ENCODE peak calls at places on chromosomes 12 and 14, in four cellular contexts. F is activated naive CD8-positive, alpha-beta T cell treated with anti-CD3 and anti-CD28 coated beads, Interleukin-2, amount 50 U/mL, for 24 hours; V is T-cell; X is EH. H is an unnamed sample.

GRCh38 chr12:24864796-24865125 is 84.1 kb downstream of the BCAT1 start:
- DNase-seq in F (no peak), X (no peak), V (no peak), H (no peak)

GRCh38 chr12:106724116-106724515 is 50.4 kb upstream of the RIC8B start:
- DNase-seq in X (no peak), V (no peak), F (no peak), H (no peak)

GRCh38 chr12:123223241-123223668 is 9.7 kb downstream of the MPHOSPH9 start:
- DNase-seq in F (peak; percentile 54), V (peak; percentile 48), X (no peak), H (no peak)

GRCh38 chr14:33287204-33287603 is 348.5 kb downstream of the NPAS3 start:
- DNase-seq in X (no peak), F (no peak), V (no peak), H (no peak)

GRCh38 chr12:120759591-120760348 is 34.1 kb downstream of the ACADS start:
- DNase-seq in X (no peak), V (no peak), F (no peak), H (no peak)

GRCh38 chr12:104519190-104519857 is 62.6 kb downstream of the CHST11 start:
- DNase-seq in X (no peak), F (peak; percentile 41), V (peak; percentile 62), H (peak; percentile 65)

GRCh38 chr12:91893476-91893875 is 252.2 kb downstream of the BTG1 start:
- DNase-seq in V (no peak), X (no peak), F (no peak), H (no peak)

GRCh38 chr12:103742349-103742784 is 98.7 kb downstream of the NT5DC3 start:
- DNase-seq in X (peak; percentile 63), V (no peak), F (no peak), H (no peak)

GRCh38 chr12:132275110-132275531 is 54.3 kb downstream of the GALNT9 start:
- DNase-seq in V (no peak), F (no peak), X (peak; percentile 62), H (no peak)

GRCh38 chr12:49937639-49938300 is 12.8 kb upstream of the AQP2 start:
- DNase-seq in F (no peak), X (no peak), V (no peak), H (no peak)

GRCh38 chr12:121637231-121637914 is 11.0 kb downstream of the ORAI1 start:
- DNase-seq in X (no peak), F (peak; percentile 76), V (peak; percentile 50), H (peak; percentile 39)

GRCh38 chr14:104438166-104438887 is 141.2 kb upstream of the C14orf180 start:
- DNase-seq in F (no peak), X (no peak), V (no peak), H (no peak)

GRCh38 chr12:24270965-24271364 is 321.5 kb upstream of the SOX5 start:
- DNase-seq in F (no peak), V (no peak), X (no peak), H (no peak)

GRCh38 chr14:100132161-100132902 is 27.1 kb downstream of the DEGS2 start:
- DNase-seq in V (no peak), F (no peak), X (peak; percentile 75), H (no peak)

GRCh38 chr14:88085736-88086135 is 80.8 kb downstream of the GPR65 start:
- DNase-seq in F (no peak), X (no peak), V (no peak), H (no peak)

GRCh38 chr12:92593734-92594402 is 108.9 kb upstream of the PLEKHG7 start:
- DNase-seq in V (peak; percentile 84), F (peak; percentile 68), X (peak; percentile 97), H (peak; percentile 25)

GRCh38 chr14:93953739-93954515 is 22.4 kb downstream of the ASB2 start:
- DNase-seq in F (no peak), V (no peak), X (no peak), H (no peak)

H was measured in KG1.